ENCODE peak calls at places on chromosomes 11 and 22, in eight cellular contexts. D is adrenal gland, Q is spleen, Z is heart left ventricle, N is HCT116, O is Peyer's patch, L is suprapubic skin, J is uterus. U is an unnamed sample.

GRCh38 chr11:31050061-31050790 is 319.3 kb downstream of the DCDC1 start:
- DNase-seq in D (no peak), Q (no peak), Z (no peak), N (no peak), O (no peak), L (no peak), J (no peak), U (no peak)

GRCh38 chr22:41078975-41079374 is 13.4 kb upstream of the EP300 start:
- DNase-seq in D (no peak), Q (no peak), Z (no peak), N (no peak), O (no peak), L (no peak), J (no peak), U (no peak)

GRCh38 chr11:61682093-61682732 is 2.0 kb downstream of the DAGLA start:
- DNase-seq in D (peak; percentile 35), Q (no peak), Z (peak; percentile 53), N (no peak), O (no peak), L (no peak), J (no peak), U (no peak)

GRCh38 chr11:2930705-2931415 is 1.6 kb upstream of the PHLDA2 start:
- DNase-seq in D (peak; percentile 77), Q (peak; percentile 89), Z (peak; percentile 66), N (peak; percentile 86), O (peak; percentile 60), L (no peak), J (no peak), U (peak; percentile 71)

GRCh38 chr11:68690671-68691401 is 6.5 kb downstream of the GAL start:
- DNase-seq in D (no peak), Q (no peak), Z (no peak), N (no peak), O (peak; percentile 17), L (peak; percentile 57), J (no peak), U (no peak)

GRCh38 chr11:19697721-19698121 is 14.9 kb upstream of the NAV2 start:
- DNase-seq in D (no peak), Q (no peak), Z (no peak), N (no peak), O (no peak), L (no peak), J (no peak), U (no peak)

GRCh38 chr22:42685941-42686666 is 34.6 kb downstream of the A4GALT start:
- DNase-seq in D (peak; percentile 39), Q (no peak), Z (peak; percentile 81), N (no peak), O (no peak), L (no peak), J (peak; percentile 51), U (no peak)

GRCh38 chr11:62169448-62169847 is 20.6 kb upstream of the SCGB1D1 start:
- DNase-seq in D (peak; percentile 38), Q (no peak), Z (no peak), N (no peak), O (no peak), L (no peak), J (no peak), U (no peak)

GRCh38 chr22:19722175-19722914 is 994 bp upstream of the GP1BB start:
- DNase-seq in D (no peak), Q (no peak), Z (no peak), N (no peak), O (no peak), L (no peak), J (no peak), U (no peak)

GRCh38 chr11:2797181-2797711 is 88.3 kb downstream of the CDKN1C start:
- DNase-seq in D (peak; percentile 53), Q (peak; percentile 70), Z (peak; percentile 12), N (no peak), O (no peak), L (peak; percentile 74), J (peak; percentile 11), U (no peak)

GRCh38 chr11:13145461-13145860 is 132.1 kb upstream of the BMAL1 start:
- DNase-seq in D (no peak), Q (no peak), Z (no peak), N (no peak), O (no peak), L (no peak), J (no peak), U (no peak)

GRCh38 chr11:71451596-71452353 is 1.2 kb upstream of the NADSYN1 start:
- DNase-seq in D (peak; percentile 64), Q (no peak), Z (no peak), N (no peak), O (no peak), L (no peak), J (no peak), U (no peak)

GRCh38 chr11:10669258-10670033 is 24.1 kb downstream of the IRAG1 start:
- DNase-seq in D (peak; percentile 71), Q (no peak), Z (no peak), N (no peak), O (no peak), L (no peak), J (peak; percentile 79), U (no peak)

GRCh38 chr11:27718346-27718852 is 18.1 kb upstream of the BDNF start:
- DNase-seq in D (peak; percentile 68), Q (no peak), Z (no peak), N (peak; percentile 73), O (no peak), L (no peak), J (no peak), U (peak; percentile 59)

GRCh38 chr11:115739878-115740277 is 235.7 kb upstream of the CADM1 start:
- DNase-seq in D (no peak), Q (no peak), Z (no peak), N (no peak), O (no peak), L (no peak), J (no peak), U (no peak)

GRCh38 chr11:129045150-129045549 is 102.5 kb upstream of the TP53AIP1 start:
- DNase-seq in D (no peak), Q (no peak), Z (no peak), N (no peak), O (no peak), L (no peak), J (no peak), U (no peak)

GRCh38 chr11:129048911-129049310 is 106.2 kb upstream of the TP53AIP1 start:
- DNase-seq in D (no peak), Q (no peak), Z (no peak), N (no peak), O (no peak), L (no peak), J (no peak), U (no peak)
- TF ChIP-seq POLR2A in D (no peak), Q (no peak), Z (no peak), N (no peak), O (no peak), L (no peak), J (no peak), U (no peak)

GRCh38 chr11:118931576-118931975 is 5.8 kb upstream of the BCL9L start:
- DNase-seq in D (no peak), Q (no peak), Z (no peak), N (no peak), O (no peak), L (no peak), J (no peak), U (no peak)

GRCh38 chr11:118928870-118929495 is 3.3 kb upstream of the BCL9L start:
- DNase-seq in D (peak; percentile 78), Q (peak; percentile 92), Z (peak; percentile 79), N (no peak), O (no peak), L (peak; percentile 88), J (no peak), U (no peak)

GRCh38 chr11:118929496-118930151 is 3.9 kb upstream of the BCL9L start:
- DNase-seq in D (peak; percentile 93), Q (peak; percentile 92), Z (peak; percentile 87), N (peak; percentile 89), O (peak; percentile 87), L (peak; percentile 95), J (peak; percentile 93), U (no peak)

GRCh38 chr11:118928108-118928869 is 2.6 kb upstream of the BCL9L start:
- DNase-seq in D (peak; percentile 97), Q (peak; percentile 95), Z (peak; percentile 92), N (peak; percentile 96), O (peak; percentile 96), L (peak; percentile 96), J (peak; percentile 96), U (peak; percentile 90)

GRCh38 chr11:118930152-118930712 is 4.5 kb upstream of the BCL9L start:
- DNase-seq in D (peak; percentile 85), Q (peak; percentile 91), Z (peak; percentile 84), N (peak; percentile 97), O (peak; percentile 88), L (peak; percentile 90), J (peak; percentile 91), U (no peak)
- TF ChIP-seq POLR2A in D (no peak), Q (no peak), Z (no peak), N (no peak), O (peak; percentile 37), L (no peak), J (no peak), U (no peak)

GRCh38 chr11:84564180-84564866 is 1062.8 kb downstream of the DLG2 start:
- DNase-seq in D (peak; percentile 24), Q (no peak), Z (no peak), N (peak; percentile 38), O (peak; percentile 27), L (no peak), J (no peak), U (peak; percentile 26)

GRCh38 chr11:84564867-84565184 is 1062.3 kb downstream of the DLG2 start:
- DNase-seq in D (no peak), Q (no peak), Z (no peak), N (no peak), O (no peak), L (no peak), J (no peak), U (no peak)

GRCh38 chr11:84563356-84563755 is 1063.8 kb downstream of the DLG2 start:
- DNase-seq in D (no peak), Q (no peak), Z (no peak), N (no peak), O (no peak), L (no peak), J (no peak), U (no peak)

GRCh38 chr11:84566681-84567080 is 1060.5 kb downstream of the DLG2 start:
- DNase-seq in D (no peak), Q (no peak), Z (no peak), N (no peak), O (no peak), L (no peak), J (no peak), U (no peak)
- TF ChIP-seq POLR2A in D (no peak), Q (no peak), Z (no peak), N (no peak), O (no peak), L (no peak), J (no peak), U (no peak)

DNA sequence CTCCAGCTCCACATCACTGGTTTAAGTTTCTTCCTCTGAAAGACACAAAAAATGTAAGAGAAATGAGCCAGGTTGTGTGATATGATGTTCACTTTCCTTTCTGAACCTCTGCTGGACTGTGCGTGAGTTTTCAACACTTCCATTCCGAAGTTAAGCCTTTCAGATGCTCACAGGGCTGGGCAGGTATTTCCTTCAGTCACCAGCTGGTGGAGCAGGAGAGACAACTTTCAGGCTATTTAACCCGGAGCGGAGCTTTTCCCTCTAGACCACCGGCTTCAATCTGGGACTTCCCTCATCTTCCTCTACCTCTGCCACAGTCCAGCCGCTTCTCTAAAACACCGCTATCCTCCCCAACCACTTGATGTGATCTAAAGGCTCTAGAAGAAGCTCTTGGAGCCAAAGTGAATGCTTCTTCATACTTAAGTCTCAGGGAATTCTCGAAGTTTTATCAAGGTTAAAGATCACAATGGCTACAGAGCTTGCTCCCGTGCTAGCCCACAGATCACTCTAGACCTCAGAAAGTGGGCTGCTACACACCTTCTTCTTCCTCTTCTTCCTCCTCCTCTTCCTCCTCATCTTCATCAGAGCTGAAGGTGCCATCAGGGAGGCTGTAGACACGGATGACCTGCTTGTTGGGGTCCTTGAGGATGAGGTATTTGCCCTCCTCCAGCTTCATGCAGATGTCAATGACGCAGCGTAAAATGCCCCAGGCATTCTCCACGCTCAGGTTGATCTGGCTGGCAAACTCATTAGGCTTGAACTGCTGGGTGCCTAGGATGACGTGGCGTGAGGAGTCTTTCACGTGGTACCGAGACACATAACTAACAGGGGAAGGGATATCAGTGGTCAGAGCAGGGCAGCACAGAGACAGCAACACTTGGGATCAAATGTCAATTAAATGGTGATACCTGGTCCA is 4.4 kb upstream of the FOXRED2 start:
- DNase-seq in D (peak; percentile 50), Q (no peak), Z (no peak), N (no peak), O (peak; percentile 38), L (no peak), J (no peak), U (no peak)
- TF ChIP-seq POLR2A in D (no peak), Q (no peak), Z (no peak), N (no peak), O (no peak), L (no peak), J (no peak), U (no peak)